ENCODE peak calls at places on chromosomes 11 and 22, in eight cellular contexts. U is cardiac muscle cell, X is fibroblast of lung, K is tibial nerve, G is IMR-90, D is HFF-Myc, V is endothelial cell, H is left ventricle myocardium inferior. A is an unnamed sample.

GRCh38 chr11:118998822-118999221 is 884 bp downstream of the CENATAC start:
- DNase-seq in V (no peak), G (peak; percentile 72), U (no peak), X (peak; percentile 39), K (no peak), D (peak; percentile 60), H (no peak), A (no peak)

GRCh38 chr11:87439981-87440760 is 402.4 kb downstream of the TMEM135 start:
- DNase-seq in D (no peak), K (no peak), G (no peak), X (no peak), H (no peak), V (no peak), U (no peak), A (no peak)

GRCh38 chr11:82533628-82534353 is 199.9 kb downstream of the FAM181B start:
- DNase-seq in U (no peak), X (no peak), H (no peak), V (no peak), D (no peak), K (no peak), G (no peak), A (no peak)

GRCh38 chr11:67056640-67057409 is at the start of gene RHOD:
- DNase-seq in H (peak; percentile 54), V (peak; percentile 59), K (peak; percentile 18), D (no peak), U (peak; percentile 81), X (no peak), G (no peak), A (peak; percentile 78)

GRCh38 chr22:44184006-44184405 is 3.3 kb downstream of the PARVG start:
- DNase-seq in G (no peak), V (no peak), X (no peak), K (no peak), U (no peak), H (no peak), D (no peak), A (no peak)

GRCh38 chr11:90218606-90219005 is 4.2 kb downstream of the CHORDC1 start:
- DNase-seq in X (no peak), U (peak; percentile 50), D (no peak), V (no peak), G (no peak), H (peak; percentile 26), K (no peak), A (peak; percentile 46)

GRCh38 chr22:50190182-50190951 is 4.7 kb downstream of the TRABD start:
- DNase-seq in H (peak; percentile 84), X (peak; percentile 61), K (no peak), G (no peak), U (peak; percentile 43), V (no peak), D (no peak), A (peak; percentile 48)

GRCh38 chr11:47372422-47372821 is 5.9 kb downstream of the SPI1 start:
- DNase-seq in X (no peak), H (no peak), G (no peak), V (no peak), U (no peak), K (no peak), D (no peak), A (no peak)

GRCh38 chr11:71305451-71306125 is 53.2 kb upstream of the SHANK2 start:
- DNase-seq in H (no peak), U (no peak), G (no peak), X (no peak), V (no peak), D (no peak), K (no peak), A (no peak)

GRCh38 chr11:134170177-134170908 is 53.4 kb downstream of the NCAPD3 start:
- DNase-seq in X (no peak), H (no peak), G (no peak), V (no peak), U (no peak), D (no peak), K (no peak), A (no peak)

GRCh38 chr11:115054541-115055538 is 376.5 kb downstream of the NXPE2 start:
- DNase-seq in G (peak; percentile 3), U (no peak), X (no peak), V (no peak), K (no peak), D (no peak), H (peak; percentile 42), A (no peak)

GRCh38 chr11:96168623-96169022 is 174.4 kb downstream of the MAML2 start:
- DNase-seq in X (peak; percentile 97), U (no peak), H (no peak), D (no peak), K (peak; percentile 70), V (no peak), G (peak; percentile 93), A (no peak)

DNA sequence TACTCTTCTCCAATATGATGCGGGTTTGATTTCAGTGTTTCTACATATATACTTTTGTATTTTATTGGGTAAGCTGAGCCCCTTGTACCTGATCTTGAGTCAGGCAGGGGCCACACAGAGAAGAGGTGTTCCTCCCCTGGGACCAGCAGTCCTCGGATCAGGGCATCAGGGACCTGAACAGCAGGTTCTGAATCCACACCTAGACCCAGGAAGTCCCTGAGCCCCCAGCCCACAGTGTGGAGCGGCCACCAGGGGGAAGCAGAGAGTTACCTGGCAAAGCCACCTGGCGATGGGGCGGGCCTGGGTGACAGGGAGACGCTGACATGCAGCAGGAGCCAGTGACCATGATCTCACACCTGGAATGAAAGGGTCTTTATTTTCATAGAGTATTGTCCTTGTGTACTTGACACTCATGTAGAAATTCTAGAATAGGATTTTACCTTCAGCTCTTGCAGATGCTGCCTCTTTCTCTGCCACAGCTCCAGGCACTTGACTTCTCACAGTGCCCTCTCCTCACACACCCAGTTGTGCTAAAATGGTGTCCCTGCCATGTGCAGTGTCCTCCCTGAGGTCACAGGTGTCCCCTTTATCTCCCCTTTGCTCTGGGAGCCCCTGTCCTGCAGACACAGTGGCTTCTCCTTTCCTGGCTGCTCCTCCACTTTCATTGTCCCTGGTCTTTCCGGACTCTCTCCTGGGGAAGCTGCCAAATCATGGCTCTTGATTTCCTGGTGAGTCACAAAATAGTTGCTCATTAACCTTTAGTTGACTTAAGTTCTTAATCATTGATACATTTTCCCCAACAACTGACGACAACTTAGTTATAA is 48.5 kb downstream of the GGTLC2 start:
- DNase-seq in H (no peak), D (no peak), U (no peak), V (peak; percentile 70), G (peak; percentile 57), X (peak; percentile 61), K (no peak), A (peak; percentile 73)
- TF ChIP-seq CTCF in H (peak; percentile 27), D (peak; percentile 76), U (peak; percentile 46), V (peak; percentile 83), G (peak; percentile 33), X (peak; percentile 62), K (no peak), A (peak; percentile 48)

DNA sequence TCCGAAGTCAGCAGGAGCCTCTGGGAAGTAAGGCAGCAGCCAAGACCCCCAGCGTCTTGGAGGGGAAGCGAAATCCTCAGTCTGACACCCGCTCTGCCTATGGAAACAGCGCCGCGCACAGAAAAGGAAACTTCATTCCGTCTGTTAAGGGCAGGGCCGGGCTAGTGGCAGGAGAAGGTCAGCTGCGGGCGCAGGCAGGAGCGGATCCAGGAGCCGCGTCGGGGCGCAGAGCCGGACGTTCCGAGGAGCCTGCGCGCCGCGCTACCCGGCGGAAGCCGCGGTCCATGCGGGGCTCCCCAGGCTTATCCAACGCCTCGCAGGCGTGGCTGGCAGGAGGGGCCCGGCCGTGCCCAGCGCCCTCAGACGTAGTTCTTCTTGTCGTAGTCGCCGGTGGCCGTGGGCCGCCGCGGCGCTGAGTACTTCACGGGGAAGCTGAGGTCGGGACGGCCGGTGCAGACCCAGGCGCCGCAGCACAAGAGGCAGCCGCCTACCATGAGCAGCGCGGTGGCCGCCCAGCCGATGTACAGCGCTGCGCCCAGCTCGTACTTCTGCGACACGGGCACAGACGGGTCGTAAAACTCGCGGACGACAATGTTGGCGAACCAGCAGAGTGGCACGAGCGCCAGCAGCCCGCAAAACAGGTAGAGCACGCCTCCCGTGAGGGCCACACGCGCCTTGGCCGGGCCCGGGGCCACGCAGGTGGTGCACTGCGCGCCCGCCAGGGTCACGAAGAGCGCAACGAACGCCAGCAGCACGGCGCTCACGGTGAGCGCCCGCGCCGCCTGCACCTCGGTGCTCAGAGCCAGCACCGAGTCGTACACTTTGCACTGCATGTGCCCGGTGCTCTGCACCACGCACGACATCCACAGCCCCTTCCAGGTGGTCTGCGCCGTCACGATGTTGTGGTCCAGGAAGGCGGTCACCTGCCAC is 705 bp downstream of the CLDN5 start:
- DNase-seq in U (peak; percentile 52), G (peak; percentile 9), K (no peak), V (peak; percentile 54), D (no peak), H (no peak), X (peak; percentile 26), A (peak; percentile 56)
- TF ChIP-seq CTCF in U (no peak), G (no peak), K (no peak), V (no peak), D (no peak), H (peak; percentile 28), X (no peak), A (no peak)

GRCh38 chr22:41245917-41246499 is 5.3 kb upstream of the CHADL start:
- DNase-seq in U (no peak), H (no peak), X (no peak), D (no peak), V (no peak), G (no peak), K (no peak), A (no peak)
- TF ChIP-seq CTCF in U (no peak), H (no peak), X (no peak), D (no peak), V (peak; percentile 34), G (no peak), K (no peak), A (no peak)

GRCh38 chr22:19754701-19755144 is 5.9 kb upstream of the TBX1 start:
- DNase-seq in K (no peak), X (no peak), D (no peak), H (no peak), G (no peak), V (no peak), U (no peak), A (no peak)

GRCh38 chr22:19756288-19757128 is 4.1 kb upstream of the TBX1 start:
- DNase-seq in U (peak; percentile 62), X (no peak), G (no peak), D (no peak), V (no peak), K (peak; percentile 24), H (no peak), A (peak; percentile 65)

GRCh38 chr22:19757140-19757984 is 3.2 kb upstream of the TBX1 start:
- DNase-seq in U (no peak), X (no peak), D (no peak), V (no peak), H (no peak), G (no peak), K (no peak), A (no peak)

GRCh38 chr22:19755145-19755710 is 5.3 kb upstream of the TBX1 start:
- DNase-seq in X (no peak), K (no peak), G (no peak), D (no peak), U (no peak), H (no peak), V (no peak), A (peak; percentile 50)

DNA sequence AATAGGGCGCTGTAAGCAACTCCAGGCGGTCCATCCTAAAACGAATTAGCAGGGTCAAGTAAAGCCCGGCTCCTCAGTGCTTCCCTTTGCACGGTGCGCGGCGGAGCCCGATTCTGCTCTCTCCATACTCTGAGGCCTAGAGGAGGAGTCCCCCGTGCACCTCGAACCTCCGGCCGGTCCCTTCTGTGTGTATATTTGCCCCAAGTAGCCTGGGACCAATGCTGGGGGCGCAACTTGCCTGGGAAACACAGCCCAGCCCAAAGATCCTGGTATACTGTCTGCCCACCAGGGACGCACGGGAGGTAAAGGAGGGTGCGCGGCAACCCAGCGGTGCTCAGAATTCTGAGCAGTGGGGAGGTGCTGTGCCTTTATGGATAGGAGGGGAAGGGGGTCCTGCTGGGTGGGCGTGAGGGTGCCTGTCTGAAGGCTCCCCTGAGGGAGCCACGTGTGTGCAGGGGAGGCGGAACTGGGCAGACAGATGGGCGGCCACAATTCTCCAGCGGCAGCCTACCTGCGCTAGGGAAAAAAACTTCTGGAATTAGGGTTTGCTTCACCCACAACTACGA is 4.8 kb upstream of the TBX1 start:
- DNase-seq in U (no peak), V (no peak), X (no peak), D (no peak), K (no peak), G (no peak), H (no peak), A (no peak)
- TF ChIP-seq CTCF in U (no peak), V (no peak), X (no peak), D (no peak), K (no peak), G (no peak), H (no peak), A (no peak)